ENCODE peak calls at places on chromosomes 3 and 15, in five cellular contexts. J, Y, O, D and T are unnamed samples.

GRCh38 chr15:60471314-60471713 is 7.6 kb downstream of the ICE2 start:
- DNase-seq in J (no peak), Y (no peak), O (no peak), D (no peak), T (no peak)

GRCh38 chr3:179876440-179876839 is 160.3 kb downstream of the PEX5L start:
- DNase-seq in J (no peak), Y (no peak), O (no peak), D (no peak), T (no peak)

GRCh38 chr15:62637498-62637897 is 405.0 kb upstream of the TPM1 start:
- DNase-seq in J (no peak), Y (no peak), O (no peak), D (no peak), T (no peak)

GRCh38 chr3:51891242-51892039 is 11.7 kb downstream of the IQCF1 start:
- DNase-seq in J (no peak), Y (no peak), O (no peak), D (no peak), T (no peak)

GRCh38 chr15:85730001-85730820 is 64.5 kb downstream of the KLHL25 start:
- DNase-seq in J (no peak), Y (peak), O (peak), D (no peak), T (no peak)

GRCh38 chr3:72380711-72381508 is 467.3 kb downstream of the SHQ1 start:
- DNase-seq in J (no peak), Y (no peak), O (no peak), D (no peak), T (no peak)

GRCh38 chr15:69747193-69747592 is 294.6 kb downstream of the RPLP1 start:
- DNase-seq in J (no peak), Y (no peak), O (no peak), D (no peak), T (no peak)

GRCh38 chr3:9147215-9147895 is 102.1 kb downstream of the SRGAP3 start:
- DNase-seq in J (no peak), Y (no peak), O (no peak), D (no peak), T (no peak)

GRCh38 chr15:44662478-44663409 is 718 bp downstream of the SPG11 start:
- DNase-seq in J (peak), Y (peak), O (peak), D (peak), T (peak)

GRCh38 chr3:128399221-128399915 is 67.3 kb downstream of the DNAJB8 start:
- DNase-seq in J (no peak), Y (no peak), O (no peak), D (no peak), T (no peak)

GRCh38 chr3:45321607-45322391 is 66.6 kb upstream of the LARS2 start:
- DNase-seq in J (peak), Y (no peak), O (no peak), D (no peak), T (no peak)

GRCh38 chr15:39783244-39783820 is 691 bp upstream of the FSIP1 start:
- DNase-seq in J (no peak), Y (no peak), O (no peak), D (no peak), T (no peak)

GRCh38 chr15:69697913-69698312 is 245.3 kb downstream of the RPLP1 start:
- DNase-seq in J (no peak), Y (no peak), O (no peak), D (peak), T (no peak)

GRCh38 chr3:148796799-148797198 is 30.8 kb upstream of the CPB1 start:
- DNase-seq in J (no peak), Y (peak), O (no peak), D (no peak), T (no peak)

GRCh38 chr15:74635228-74635627 is 19.6 kb downstream of the CLK3 start:
- DNase-seq in J (no peak), Y (peak), O (peak), D (peak), T (peak)

GRCh38 chr3:76199382-76199781 is 414.0 kb upstream of the ZNF717 start:
- DNase-seq in J (no peak), Y (peak), O (no peak), D (no peak), T (no peak)

GRCh38 chr3:154089416-154090115 is 31.6 kb upstream of the ARHGEF26 start:
- DNase-seq in J (no peak), Y (peak), O (no peak), D (no peak), T (no peak)

GRCh38 chr3:119219069-119219468 is 21.6 kb downstream of the B4GALT4 start:
- DNase-seq in J (no peak), Y (no peak), O (no peak), D (no peak), T (no peak)

GRCh38 chr3:102248981-102249705 is 185.7 kb upstream of the ZPLD1 start:
- DNase-seq in J (no peak), Y (no peak), O (no peak), D (no peak), T (no peak)

GRCh38 chr15:22831473-22831872 is 7.0 kb upstream of the NIPA2 start:
- DNase-seq in J (no peak), Y (peak), O (no peak), D (no peak), T (no peak)

GRCh38 chr3:139522421-139522820 is 17.1 kb downstream of the RBP1 start:
- DNase-seq in J (no peak), Y (no peak), O (no peak), D (no peak), T (no peak)

GRCh38 chr15:72967836-72968530 is 84.3 kb upstream of the NEO1 start:
- DNase-seq in J (no peak), Y (no peak), O (no peak), D (no peak), T (no peak)

GRCh38 chr3:100536093-100536492 is 43.7 kb downstream of the TMEM45A start:
- DNase-seq in J (no peak), Y (peak), O (no peak), D (no peak), T (no peak)

GRCh38 chr15:79478108-79478507 is 46.0 kb downstream of the MINAR1 start:
- DNase-seq in J (no peak), Y (no peak), O (no peak), D (no peak), T (no peak)

GRCh38 chr3:24401090-24401810 is 93.4 kb downstream of the THRB start:
- DNase-seq in J (no peak), Y (no peak), O (no peak), D (peak), T (no peak)

GRCh38 chr3:165404357-165405042 is 208.3 kb upstream of the SLITRK3 start:
- DNase-seq in J (no peak), Y (no peak), O (no peak), D (no peak), T (no peak)

GRCh38 chr15:89593018-89593417 is 17.7 kb downstream of the TICRR start:
- DNase-seq in J (no peak), Y (no peak), O (no peak), D (no peak), T (no peak)

GRCh38 chr15:48643776-48644497 is 1.6 kb downstream of the FBN1 start:
- DNase-seq in J (no peak), Y (peak), O (no peak), D (no peak), T (no peak)

GRCh38 chr3:171712168-171712938 is 97.9 kb downstream of the PLD1 start:
- DNase-seq in J (no peak), Y (no peak), O (no peak), D (no peak), T (no peak)

GRCh38 chr3:142021127-142021526 is 128.2 kb downstream of the TFDP2 start:
- DNase-seq in J (no peak), Y (no peak), O (no peak), D (no peak), T (no peak)

GRCh38 chr3:142019794-142020320 is 129.5 kb downstream of the TFDP2 start:
- DNase-seq in J (no peak), Y (no peak), O (no peak), D (no peak), T (no peak)

GRCh38 chr3:142027295-142027694 is 122.0 kb downstream of the TFDP2 start:
- DNase-seq in J (no peak), Y (no peak), O (no peak), D (no peak), T (no peak)

GRCh38 chr3:142026333-142026732 is 123.0 kb downstream of the TFDP2 start:
- DNase-seq in J (no peak), Y (no peak), O (no peak), D (no peak), T (no peak)

GRCh38 chr3:142022381-142022780 is 127.0 kb downstream of the TFDP2 start:
- DNase-seq in J (no peak), Y (peak), O (no peak), D (no peak), T (no peak)
- TF ChIP-seq CTCF in J (no peak), Y (peak), O (no peak), D (no peak), T (no peak)

GRCh38 chr15:83011271-83012037 is at the start of gene C15orf40:
- DNase-seq in J (peak), Y (peak), O (peak), D (peak), T (peak)
- TF ChIP-seq CTCF in J (no peak), Y (peak), O (peak), D (peak), T (no peak)

DNA sequence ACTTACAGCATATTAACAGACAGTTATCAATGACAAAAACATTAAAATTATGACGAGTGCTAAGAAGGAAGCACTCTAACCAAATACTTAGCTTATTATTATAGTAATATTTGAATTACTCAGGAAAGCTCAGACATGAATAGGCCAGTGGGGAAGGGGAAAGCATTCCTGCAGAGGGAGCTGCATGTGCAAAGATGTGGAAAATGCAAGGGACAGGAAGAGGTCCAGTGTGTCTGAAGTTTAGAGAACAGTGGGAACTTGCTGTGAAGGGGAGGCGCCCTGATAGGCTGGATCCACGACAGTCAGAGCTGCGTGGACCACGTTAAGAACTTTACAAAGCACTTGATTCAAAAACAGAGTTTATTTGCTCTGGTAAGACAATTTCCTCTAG is 1.2 kb upstream of the SPICE1 start:
- DNase-seq in J (no peak), Y (peak), O (no peak), D (no peak), T (no peak)
- TF ChIP-seq CTCF in J (no peak), Y (peak), O (no peak), D (no peak), T (no peak)

DNA sequence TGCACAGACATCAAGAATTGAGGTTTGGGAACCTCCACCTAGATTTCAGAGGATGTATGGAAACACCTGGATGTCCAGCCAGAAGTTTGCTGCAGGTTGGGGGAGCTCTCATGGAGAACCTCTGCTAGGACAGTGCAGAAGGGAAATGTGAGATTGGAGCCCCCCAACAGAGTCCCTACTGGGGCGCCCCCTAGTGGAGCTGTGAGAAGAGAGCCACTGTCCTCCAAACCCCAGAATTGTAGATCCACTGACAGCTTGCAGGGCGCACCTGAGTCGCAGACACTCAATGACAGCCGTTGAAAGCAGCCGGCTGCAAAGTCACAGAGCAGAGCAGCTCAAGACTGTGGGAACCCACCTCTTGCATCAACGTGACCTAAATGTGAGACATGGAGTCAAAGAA is 34.6 kb upstream of the EPHA6 start:
- DNase-seq in J (no peak), Y (no peak), O (no peak), D (no peak), T (no peak)
- TF ChIP-seq CTCF in J (no peak), Y (no peak), O (peak), D (no peak), T (no peak)

GRCh38 chr3:541328-541727 is 344.8 kb downstream of the CHL1 start:
- DNase-seq in J (no peak), Y (no peak), O (no peak), D (no peak), T (no peak)

GRCh38 chr3:536417-536813 is 339.9 kb downstream of the CHL1 start:
- DNase-seq in J (no peak), Y (no peak), O (no peak), D (no peak), T (no peak)

DNA sequence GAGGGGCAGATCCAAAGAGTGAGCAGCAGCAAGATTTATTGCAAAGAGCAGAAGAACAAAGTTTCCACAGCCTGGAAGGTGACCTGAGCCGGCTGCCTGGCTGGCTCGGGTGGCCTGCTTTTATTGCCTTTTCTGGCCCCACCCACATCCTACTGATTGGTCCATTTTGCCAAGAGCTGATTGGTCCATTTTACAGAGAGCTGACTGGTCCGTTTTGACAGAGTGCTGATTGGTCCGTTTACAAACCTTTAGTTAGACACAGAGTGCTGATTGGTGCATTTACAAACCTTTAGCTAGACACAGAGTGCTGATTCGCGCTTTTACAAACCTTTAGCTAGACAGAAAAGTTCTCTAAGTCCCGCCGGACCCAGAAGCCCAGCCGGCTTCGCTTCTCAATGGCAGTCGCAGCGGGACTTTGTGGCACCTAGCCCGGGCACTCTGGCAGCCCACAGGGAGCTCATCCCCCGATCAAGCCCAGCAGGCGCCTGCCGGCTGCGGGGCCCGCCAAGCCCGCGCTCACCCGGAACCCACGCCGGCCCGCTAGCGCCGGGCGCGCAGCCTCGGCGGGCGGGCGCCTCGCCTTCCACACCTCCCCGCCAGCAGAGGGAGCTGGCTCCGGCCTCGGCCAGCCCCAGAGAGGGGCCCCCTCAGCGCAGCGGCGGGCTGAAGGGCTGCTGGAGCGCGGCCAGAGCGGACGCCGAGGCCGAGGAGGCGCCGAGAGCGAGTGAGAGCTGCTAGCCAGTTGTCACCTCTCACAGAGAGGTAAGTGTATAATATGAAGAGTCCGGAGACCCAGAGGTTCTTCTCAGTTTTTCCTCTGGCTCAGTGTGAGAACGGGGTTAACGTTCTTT is 339.2 kb downstream of the CHL1 start:
- DNase-seq in J (no peak), Y (no peak), O (no peak), D (no peak), T (no peak)
- TF ChIP-seq CTCF in J (no peak), Y (no peak), O (no peak), D (no peak), T (no peak)

GRCh38 chr3:173397161-173398110 is at the start of gene NLGN1:
- DNase-seq in J (peak), Y (peak), O (peak), D (peak), T (no peak)
- TF ChIP-seq CTCF in J (no peak), Y (no peak), O (peak), D (no peak), T (no peak)

GRCh38 chr3:567488-568173 is 371.1 kb downstream of the CHL1 start:
- DNase-seq in J (no peak), Y (no peak), O (no peak), D (no peak), T (no peak)
- TF ChIP-seq CTCF in J (no peak), Y (no peak), O (no peak), D (no peak), T (no peak)

GRCh38 chr3:15331606-15332404 is 581 bp downstream of the SH3BP5 start:
- DNase-seq in J (no peak), Y (peak), O (peak), D (peak), T (no peak)
- TF ChIP-seq CTCF in J (no peak), Y (no peak), O (no peak), D (no peak), T (no peak)

GRCh38 chr3:196737655-196738054 is 2.0 kb upstream of the PAK2 start:
- DNase-seq in J (no peak), Y (no peak), O (no peak), D (no peak), T (no peak)

GRCh38 chr3:196740476-196741400 is 1.1 kb downstream of the PAK2 start:
- DNase-seq in J (no peak), Y (peak), O (no peak), D (no peak), T (no peak)

GRCh38 chr3:196736670-196737374 is 2.8 kb upstream of the PAK2 start:
- DNase-seq in J (no peak), Y (no peak), O (no peak), D (no peak), T (no peak)

GRCh38 chr3:196741401-196741761 is 1.7 kb downstream of the PAK2 start:
- DNase-seq in J (no peak), Y (peak), O (no peak), D (no peak), T (no peak)

DNA sequence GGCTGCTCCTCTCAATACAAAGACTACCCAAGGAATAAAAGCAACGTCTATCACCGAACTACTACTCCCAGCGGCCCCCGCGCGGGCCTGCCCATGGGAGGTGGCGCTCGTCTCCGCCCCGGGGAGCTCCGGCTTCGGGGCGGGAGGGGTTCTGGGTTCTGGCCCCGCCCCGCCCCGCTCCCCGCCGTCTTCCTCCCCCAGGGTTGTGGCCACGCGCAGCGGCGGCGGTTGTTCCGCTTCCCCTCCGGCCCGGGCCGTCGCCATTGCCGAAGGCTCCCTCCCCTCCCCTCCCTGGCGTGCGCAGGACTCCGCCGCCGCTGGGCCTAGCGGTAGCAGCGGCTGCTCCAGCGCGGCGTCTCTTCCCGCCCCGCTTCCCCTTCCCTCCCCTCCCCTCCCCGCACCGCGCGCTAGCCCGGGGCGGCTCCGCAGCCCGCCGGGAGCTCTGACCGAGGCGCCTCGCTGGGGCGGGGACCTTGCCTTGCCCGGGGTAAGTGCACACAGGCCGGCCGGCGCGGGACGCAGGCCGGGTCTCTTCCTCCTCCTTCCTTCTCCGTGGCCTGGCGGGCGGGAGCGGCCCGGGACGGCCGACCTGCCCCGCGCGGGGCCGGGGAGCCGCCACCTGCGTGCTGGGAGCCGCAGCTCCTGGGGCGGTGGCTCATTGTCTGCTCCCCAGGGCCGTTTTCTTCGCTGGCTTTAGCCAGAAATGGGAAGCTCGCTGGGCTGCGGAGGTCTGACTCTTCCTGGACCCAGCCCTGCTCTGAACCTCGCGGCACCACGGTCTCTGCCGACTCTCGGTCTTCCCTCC is at the start of gene PAK2:
- DNase-seq in J (peak), Y (peak), O (peak), D (peak), T (peak)
- TF ChIP-seq CTCF in J (no peak), Y (no peak), O (no peak), D (no peak), T (no peak)

GRCh38 chr3:150721285-150722130 is 17.8 kb upstream of the ERICH6 start:
- DNase-seq in J (no peak), Y (peak), O (no peak), D (no peak), T (no peak)
- TF ChIP-seq CTCF in J (peak), Y (peak), O (peak), D (peak), T (peak)